ENCODE peak calls at places on chromosomes 1 and 21, in five cellular contexts. U is lower leg skin, Y is IMR-90, V is cardiac fibroblast, C is GM23248. H is an unnamed sample.

GRCh38 chr1:22452401-22452963 is 831 bp downstream of the ZBTB40 start:
- DNase-seq in Y (peak), U (no peak), V (peak), C (peak), H (peak)

GRCh38 chr1:62301726-62302390 is 17.4 kb downstream of the KANK4 start:
- DNase-seq in V (no peak), C (no peak), U (no peak), Y (no peak), H (no peak)

GRCh38 chr1:67843746-67844145 is 10.5 kb upstream of the GNG12 start:
- DNase-seq in V (no peak), Y (no peak), C (no peak), U (no peak), H (no peak)

GRCh38 chr1:106498238-106498637 is 558.2 kb upstream of the PRMT6 start:
- DNase-seq in Y (no peak), V (no peak), C (peak), U (no peak), H (no peak)

GRCh38 chr21:38806153-38806941 is 618 bp downstream of the ETS2 start:
- DNase-seq in V (no peak), Y (no peak), C (peak), U (peak), H (peak)

GRCh38 chr1:161994153-161994814 is 29.4 kb downstream of the OLFML2B start:
- DNase-seq in Y (peak), U (peak), V (peak), C (peak), H (no peak)

GRCh38 chr1:163035791-163036249 is 33.3 kb upstream of the RGS4 start:
- DNase-seq in V (peak), U (no peak), C (peak), Y (peak), H (peak)

GRCh38 chr1:85623061-85623471 is 42.5 kb downstream of the CCN1 start:
- DNase-seq in C (peak), Y (peak), U (no peak), V (peak), H (peak)

GRCh38 chr1:111952258-111952657 is 37.2 kb downstream of the KCND3 start:
- DNase-seq in U (no peak), V (no peak), C (no peak), Y (no peak), H (no peak)

GRCh38 chr21:27346041-27346448 is 379.2 kb upstream of the ADAMTS5 start:
- DNase-seq in C (peak), U (no peak), Y (peak), V (peak), H (no peak)

GRCh38 chr1:3356827-3357457 is 97.5 kb upstream of the ARHGEF16 start:
- DNase-seq in V (no peak), Y (no peak), C (no peak), U (no peak), H (no peak)

GRCh38 chr1:116699605-116700004 is 32.1 kb upstream of the IGSF3 start:
- DNase-seq in V (no peak), Y (no peak), U (no peak), C (no peak), H (no peak)

GRCh38 chr1:9269721-9270120 is 23.0 kb upstream of the SPSB1 start:
- DNase-seq in Y (no peak), V (no peak), C (no peak), U (no peak), H (no peak)

GRCh38 chr21:41932576-41933258 is 21.1 kb downstream of the C2CD2 start:
- DNase-seq in U (no peak), Y (peak), V (no peak), C (peak), H (peak)

GRCh38 chr1:203112451-203112850 is 15.1 kb upstream of the ADORA1 start:
- DNase-seq in Y (no peak), U (no peak), V (no peak), C (no peak), H (no peak)

GRCh38 chr1:11645670-11646265 is 8.5 kb downstream of the FBXO2 start:
- DNase-seq in Y (peak), U (peak), C (peak), V (peak), H (peak)

GRCh38 chr21:41302976-41303375 is 13.6 kb upstream of the FAM3B start:
- DNase-seq in C (no peak), Y (no peak), V (no peak), U (no peak), H (no peak)

GRCh38 chr1:1873186-1873585 is 17.7 kb downstream of the GNB1 start:
- DNase-seq in V (no peak), C (no peak), Y (no peak), U (no peak), H (peak)

GRCh38 chr1:234562336-234562735 is 47.6 kb downstream of the IRF2BP2 start:
- DNase-seq in U (peak), V (no peak), Y (no peak), C (no peak), H (no peak)

GRCh38 chr1:184838374-184838995 is 83.8 kb upstream of the EDEM3 start:
- DNase-seq in U (peak), C (peak), V (peak), Y (peak), H (peak)

GRCh38 chr1:218816999-218817398 is 356.7 kb upstream of the LYPLAL1 start:
- DNase-seq in V (no peak), Y (no peak), C (no peak), U (no peak), H (no peak)

GRCh38 chr1:19616489-19616888 is 27.6 kb upstream of the NBL1 start:
- DNase-seq in C (peak), U (no peak), V (no peak), Y (peak), H (no peak)

GRCh38 chr21:20254964-20255363 is 743.2 kb upstream of the NCAM2 start:
- DNase-seq in U (no peak), C (no peak), Y (no peak), V (no peak), H (no peak)
- H3K4me3 ChIP-seq in U (no peak), C (no peak), Y (no peak), V (no peak), H (no peak)

GRCh38 chr1:201397675-201398074 is 1.4 kb downstream of the LAD1 start:
- DNase-seq in C (no peak), U (no peak), Y (peak), V (no peak), H (no peak)

GRCh38 chr1:201400257-201401230 is 1.4 kb upstream of the LAD1 start:
- DNase-seq in C (peak), V (no peak), U (no peak), Y (no peak), H (no peak)

GRCh38 chr1:201396859-201397464 is 2.2 kb downstream of the LAD1 start:
- DNase-seq in U (no peak), V (no peak), C (no peak), Y (no peak), H (peak)

GRCh38 chr1:201399352-201400126 is 415 bp upstream of the LAD1 start:
- DNase-seq in V (no peak), C (peak), Y (no peak), U (no peak), H (no peak)

DNA sequence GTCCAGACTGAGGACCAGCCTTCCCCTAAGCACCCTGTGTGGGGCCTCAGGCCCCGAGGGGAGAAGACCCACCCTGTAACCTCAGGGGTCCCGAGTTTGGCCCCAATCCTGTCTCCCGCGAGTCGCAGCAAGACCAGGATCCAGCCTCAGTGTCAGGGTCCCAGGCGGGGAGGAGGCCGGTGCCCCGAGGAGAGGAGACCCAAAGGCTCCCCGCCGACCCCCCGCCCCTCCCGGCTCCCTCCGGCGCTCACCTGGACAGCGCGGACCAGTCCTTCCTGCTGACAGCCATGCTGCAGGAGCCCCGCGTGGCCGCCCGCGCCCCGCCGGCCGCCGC is at the start of gene LAD1:
- DNase-seq in U (no peak), Y (no peak), V (no peak), C (no peak), H (no peak)
- H3K4me3 ChIP-seq in U (peak), Y (no peak), V (no peak), C (peak), H (no peak)

DNA sequence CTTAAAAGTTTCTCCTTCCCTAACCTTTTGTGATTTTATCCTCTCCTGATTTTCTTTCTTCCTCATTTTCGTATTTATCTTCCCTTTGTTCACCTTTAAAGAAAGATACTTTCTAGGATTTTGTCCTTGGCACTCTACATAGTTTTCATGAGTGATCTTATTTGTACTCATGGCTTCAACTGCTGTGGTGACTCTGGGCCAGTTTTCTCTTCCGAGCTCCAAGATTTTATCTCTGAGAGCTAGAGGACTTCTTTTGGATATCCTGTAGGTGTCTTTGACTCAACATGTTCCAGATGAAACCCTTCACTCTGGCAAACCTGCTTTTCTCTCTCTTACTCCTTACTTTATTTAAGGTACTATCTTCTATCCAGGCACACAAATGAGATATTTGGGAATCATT is 53.7 kb upstream of the MACF1 start:
- DNase-seq in C (no peak), U (no peak), Y (no peak), V (no peak), H (no peak)
- H3K4me3 ChIP-seq in C (no peak), U (no peak), Y (no peak), V (no peak), H (no peak)

DNA sequence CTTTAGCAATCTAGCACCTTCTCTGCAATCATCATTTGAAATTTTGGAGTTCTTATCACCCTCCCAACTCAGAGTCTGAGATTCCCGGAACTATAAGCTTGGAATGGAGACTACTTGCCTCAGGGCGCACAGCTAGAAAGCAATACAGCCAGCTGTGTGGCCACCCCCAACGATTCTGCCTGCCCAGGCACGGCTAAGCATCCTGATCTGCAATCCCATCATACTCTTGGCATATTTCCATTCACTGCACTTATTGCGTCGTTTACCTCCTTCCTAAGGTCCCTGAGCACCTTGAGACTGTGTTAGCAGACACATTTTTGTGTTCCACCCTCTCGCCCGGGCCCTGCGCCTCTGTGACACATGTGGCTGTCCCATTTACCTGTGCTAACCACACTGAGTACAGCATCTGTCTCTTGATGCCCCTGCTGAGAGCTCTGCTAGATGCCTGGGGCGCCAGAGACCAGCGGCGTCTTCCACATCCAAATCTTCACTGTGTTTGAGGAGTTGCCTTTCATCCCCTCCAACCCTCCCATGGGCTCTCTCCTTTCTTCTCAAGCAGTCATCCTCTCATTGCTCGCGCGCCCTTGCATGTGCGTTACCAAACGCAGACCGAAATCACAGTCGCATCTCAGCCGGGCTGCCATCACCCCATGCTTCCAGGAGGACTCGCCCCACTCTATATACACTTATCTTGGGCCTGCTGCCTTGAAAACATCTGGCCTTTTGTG is 3.4 kb upstream of the CLDN19 start:
- DNase-seq in V (no peak), C (no peak), Y (no peak), U (peak), H (no peak)
- H3K4me3 ChIP-seq in V (no peak), C (no peak), Y (no peak), U (no peak), H (no peak)

GRCh38 chr1:33583567-33583966 is 111.1 kb downstream of the ZSCAN20 start:
- DNase-seq in V (no peak), Y (no peak), C (no peak), U (no peak), H (no peak)
- H3K4me3 ChIP-seq in V (no peak), Y (no peak), C (no peak), U (no peak), H (no peak)

GRCh38 chr1:196933531-196934189 is 9.9 kb upstream of the CFHR2 start:
- DNase-seq in C (no peak), Y (no peak), U (no peak), V (no peak), H (no peak)
- H3K4me3 ChIP-seq in C (no peak), Y (no peak), U (no peak), V (no peak), H (no peak)

GRCh38 chr1:7954683-7955082 is 6.8 kb upstream of the PARK7 start:
- DNase-seq in V (no peak), U (no peak), Y (no peak), C (no peak), H (no peak)
- H3K4me3 ChIP-seq in V (peak), U (peak), Y (no peak), C (peak), H (peak)

DNA sequence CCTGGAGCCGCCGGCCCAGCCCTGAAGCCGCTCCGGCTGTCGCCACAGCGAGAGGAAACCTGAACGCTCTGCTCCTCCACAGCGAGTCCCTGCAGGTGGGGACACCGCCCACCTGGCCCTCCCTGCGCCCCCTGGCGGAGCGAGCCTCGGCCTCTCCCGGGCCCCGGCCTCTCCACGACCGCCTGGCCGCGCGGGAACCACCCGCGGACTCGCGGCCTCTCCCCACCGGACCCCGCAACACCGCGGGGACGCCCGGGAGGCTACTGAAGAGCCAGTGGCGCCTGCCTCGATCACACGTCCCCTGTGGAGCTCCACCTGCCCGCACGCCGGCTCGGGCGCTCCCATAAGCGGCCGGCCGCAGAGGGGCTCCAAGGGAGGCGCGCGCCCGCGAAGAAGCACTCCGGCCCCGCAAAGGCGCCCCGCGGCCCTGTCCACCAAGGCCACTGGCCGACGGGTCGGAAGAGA is 109.6 kb downstream of the KCNN3 start:
- DNase-seq in U (peak), Y (no peak), V (no peak), C (peak), H (no peak)
- H3K4me3 ChIP-seq in U (no peak), Y (no peak), V (no peak), C (no peak), H (no peak)

DNA sequence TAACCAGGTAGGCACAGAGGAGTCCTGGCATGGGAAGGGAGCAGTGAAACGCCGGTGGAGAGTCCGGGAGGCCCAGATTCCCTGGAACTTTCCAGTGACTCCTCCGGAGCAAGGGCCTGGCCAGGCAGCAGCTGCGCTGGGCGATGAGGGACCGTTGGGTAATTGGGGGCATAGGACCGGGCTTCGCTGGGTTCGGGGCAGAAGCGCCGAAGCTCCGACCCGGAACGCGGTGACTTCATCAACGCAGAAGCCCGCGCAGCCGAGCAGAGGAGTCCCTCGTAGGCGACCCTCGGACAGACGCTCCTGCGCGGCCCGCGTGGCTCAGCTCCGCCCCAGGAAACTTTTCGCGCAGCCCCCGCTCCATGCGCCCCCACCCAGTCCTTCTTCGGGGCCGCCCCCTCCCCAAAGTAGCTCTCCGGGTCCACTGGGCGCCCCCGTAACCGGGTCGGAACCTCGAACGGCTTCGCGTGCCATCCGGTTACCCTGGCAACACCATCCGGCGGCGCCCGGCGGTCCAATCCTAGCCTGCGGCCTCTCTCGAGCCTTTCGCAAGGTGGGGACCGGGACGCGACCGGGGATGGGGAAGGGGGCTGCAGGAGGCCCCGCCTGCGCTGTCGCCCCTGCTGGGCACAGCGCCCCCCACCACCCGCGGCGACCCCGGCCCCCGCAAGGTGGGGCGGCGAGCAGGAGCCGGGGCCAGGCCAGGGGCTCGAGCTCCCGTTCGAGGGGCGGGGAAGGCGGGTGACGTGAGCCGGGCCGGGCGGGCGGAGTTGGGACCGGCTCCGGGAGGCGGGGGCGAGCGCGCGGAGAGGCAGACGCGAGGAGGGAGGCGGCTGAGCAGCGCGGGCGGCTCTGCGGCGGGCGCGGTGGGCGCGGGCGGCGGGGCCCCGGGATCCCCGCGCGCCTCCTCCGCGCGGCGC is at the start of gene AJAP1:
- DNase-seq in C (no peak), Y (no peak), V (no peak), U (no peak), H (peak)
- H3K4me3 ChIP-seq in C (no peak), Y (no peak), V (no peak), U (no peak), H (no peak)

GRCh38 chr1:232066521-232066920 is 439.9 kb downstream of the DISC1 start:
- DNase-seq in Y (no peak), C (no peak), V (no peak), U (no peak), H (peak)
- H3K4me3 ChIP-seq in Y (no peak), C (no peak), V (no peak), U (no peak), H (no peak)

H was measured in MG63.